ENCODE peak calls at places on chromosomes 12 and 14, in five cellular contexts. J, U, Q, R and W are unnamed samples.

GRCh38 chr14:37813746-37814145 is 218.3 kb downstream of the TTC6 start:
- DNase-seq in J (no peak), U (no peak), Q (no peak), R (no peak), W (no peak)

GRCh38 chr12:64551676-64552075 is 58.6 kb upstream of the RASSF3 start:
- DNase-seq in J (no peak), U (no peak), Q (no peak), R (no peak), W (no peak)

GRCh38 chr12:3661028-3661427 is 91.9 kb downstream of the CRACR2A start:
- DNase-seq in J (no peak), U (no peak), Q (no peak), R (no peak), W (no peak)

GRCh38 chr14:104243200-104243599 is 104.8 kb downstream of the KIF26A start:
- DNase-seq in J (no peak), U (no peak), Q (no peak), R (no peak), W (no peak)

GRCh38 chr12:49838973-49839633 is 3.8 kb downstream of the BCDIN3D start:
- DNase-seq in J (peak; percentile 40), U (peak; percentile 45), Q (no peak), R (no peak), W (no peak)

GRCh38 chr12:55425954-55426353 is at the start of gene OR6C76:
- DNase-seq in J (no peak), U (no peak), Q (no peak), R (no peak), W (no peak)

GRCh38 chr14:52129733-52130132 is 60.9 kb upstream of the NID2 start:
- DNase-seq in J (no peak), U (no peak), Q (no peak), R (no peak), W (no peak)

GRCh38 chr12:124759841-124760508 is 103.7 kb downstream of the SCARB1 start:
- DNase-seq in J (no peak), U (no peak), Q (no peak), R (no peak), W (no peak)

GRCh38 chr14:21723431-21724045 is 49.9 kb upstream of the OR4E1 start:
- DNase-seq in J (peak; percentile 38), U (peak; percentile 32), Q (no peak), R (no peak), W (no peak)

GRCh38 chr12:124758266-124759200 is 105.1 kb downstream of the SCARB1 start:
- DNase-seq in J (no peak), U (no peak), Q (peak; percentile 95), R (no peak), W (no peak)

GRCh38 chr14:30194769-30195168 is 267.1 kb upstream of the PRKD1 start:
- DNase-seq in J (no peak), U (no peak), Q (no peak), R (no peak), W (no peak)